ENCODE peak calls at places on chromosomes 6 and 20, in six cellular contexts. L is A549, R is H1, Z is HepG2, U is SK-N-SH, E is GM12878. F is an unnamed sample.

GRCh38 chr6:74631558-74631957 is 574.3 kb downstream of the COL12A1 start:
- DNase-seq in L (no peak), E (no peak), Z (no peak), R (no peak), U (no peak), F (no peak)

GRCh38 chr6:83885984-83886383 is 26.5 kb downstream of the CYB5R4 start:
- DNase-seq in L (no peak), R (no peak), U (no peak), Z (no peak), E (no peak), F (no peak)

GRCh38 chr6:163716690-163717089 is 302.2 kb downstream of the QKI start:
- DNase-seq in U (no peak), Z (no peak), E (no peak), L (no peak), R (no peak), F (no peak)

GRCh38 chr20:54105653-54106052 is 35.3 kb upstream of the BCAS1 start:
- DNase-seq in Z (no peak), E (no peak), R (no peak), L (no peak), U (no peak), F (no peak)

GRCh38 chr6:144582939-144583613 is 297.9 kb downstream of the UTRN start:
- DNase-seq in Z (no peak), R (no peak), L (no peak), U (peak), E (peak), F (peak)

GRCh38 chr6:133130863-133131262 is 110.3 kb upstream of the EYA4 start:
- DNase-seq in R (no peak), Z (peak), E (no peak), U (no peak), L (peak), F (no peak)

GRCh38 chr6:84908304-84908904 is 144.0 kb upstream of the TBX18 start:
- DNase-seq in E (no peak), U (no peak), Z (no peak), R (no peak), L (no peak), F (no peak)

GRCh38 chr6:143615785-143616184 is 62.0 kb upstream of the PHACTR2 start:
- DNase-seq in E (no peak), R (no peak), U (no peak), Z (no peak), L (no peak), F (no peak)

GRCh38 chr20:57213924-57214323 is 52.5 kb downstream of the BMP7 start:
- DNase-seq in L (no peak), E (no peak), Z (no peak), U (no peak), R (no peak), F (no peak)

GRCh38 chr6:145044606-145045275 is 690.6 kb downstream of the EPM2A start:
- DNase-seq in Z (no peak), R (no peak), E (no peak), U (no peak), L (no peak), F (no peak)

GRCh38 chr20:25508083-25508770 is 77.1 kb downstream of the NINL start:
- DNase-seq in R (no peak), L (peak), Z (peak), U (no peak), E (no peak), F (no peak)

GRCh38 chr20:31670371-31671228 is 32.9 kb downstream of the COX4I2 start:
- DNase-seq in Z (no peak), L (no peak), U (no peak), E (no peak), R (no peak), F (no peak)

GRCh38 chr6:162546905-162547304 is 180.7 kb downstream of the PRKN start:
- DNase-seq in Z (no peak), L (no peak), U (no peak), E (no peak), R (no peak), F (no peak)

DNA sequence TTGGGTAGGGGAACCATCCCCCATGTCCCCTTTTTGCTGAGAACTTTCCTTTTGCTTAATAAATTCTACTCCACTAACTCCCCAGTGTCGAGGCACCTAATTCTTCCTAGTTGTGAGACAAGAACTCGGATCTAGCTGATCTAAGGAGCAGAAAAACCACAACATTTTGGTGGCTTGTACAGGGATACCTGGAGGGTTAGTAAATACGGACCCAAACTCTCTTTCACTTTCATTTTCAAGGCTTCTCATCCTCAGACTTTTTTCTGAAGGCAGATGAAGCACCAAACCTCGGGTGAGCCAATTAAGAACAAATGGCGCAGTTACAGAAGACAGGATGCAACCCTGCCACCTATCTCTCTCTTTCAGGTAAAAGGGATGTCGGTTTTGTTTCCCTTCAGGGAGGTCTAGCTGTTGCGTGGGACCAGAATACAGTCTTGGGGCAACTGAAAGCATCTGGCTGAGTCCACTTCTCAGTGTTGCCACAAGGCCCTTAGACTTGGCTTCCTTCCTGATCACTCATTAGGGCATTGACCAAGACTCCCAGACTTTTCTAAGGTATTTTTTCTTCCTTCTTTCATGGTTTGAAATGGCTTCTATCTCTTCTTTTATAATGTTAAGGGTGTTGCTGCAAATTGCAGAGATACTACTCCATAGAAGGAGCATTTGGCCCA is 11.1 kb upstream of the HTR1B start:
- DNase-seq in L (no peak), Z (no peak), U (no peak), E (no peak), R (no peak), F (no peak)
- TF ChIP-seq CHD2 in L (no peak), Z (no peak), U (no peak), E (no peak), R (no peak), F (no peak)

DNA sequence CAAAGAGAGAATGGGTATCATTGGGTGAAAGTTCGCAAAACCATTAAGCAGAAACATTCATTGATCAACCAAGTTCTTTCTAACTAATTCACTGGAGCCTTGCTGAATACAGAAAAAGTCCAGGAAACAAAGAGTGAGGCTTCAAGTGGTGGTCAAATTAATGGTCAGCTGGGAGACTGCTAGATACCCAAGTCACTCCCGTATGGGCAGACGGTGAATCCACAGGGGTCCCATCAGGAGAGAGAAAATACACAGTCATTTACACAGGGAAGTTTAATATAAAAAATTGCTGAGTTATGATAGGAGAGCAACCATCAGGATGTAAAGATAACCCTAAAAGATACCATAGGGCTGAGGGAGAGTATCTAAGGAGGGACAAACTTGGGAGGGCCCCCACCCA is 198.7 kb upstream of the DTNBP1 start:
- DNase-seq in U (no peak), L (no peak), Z (no peak), E (no peak), R (no peak), F (no peak)
- TF ChIP-seq CHD2 in U (no peak), L (no peak), Z (no peak), E (no peak), R (no peak), F (no peak)

GRCh38 chr20:34938466-34939163 is 17.0 kb downstream of the GSS start:
- DNase-seq in E (no peak), R (no peak), U (no peak), L (no peak), Z (no peak), F (no peak)
- TF ChIP-seq CHD2 in E (no peak), R (no peak), U (no peak), L (no peak), Z (no peak), F (no peak)

GRCh38 chr6:85995339-85996033 is 352.8 kb upstream of the SYNCRIP start:
- DNase-seq in E (no peak), R (no peak), L (no peak), U (no peak), Z (no peak), F (no peak)

GRCh38 chr6:85996034-85996375 is 353.3 kb upstream of the SYNCRIP start:
- DNase-seq in E (no peak), L (no peak), U (no peak), R (no peak), Z (no peak), F (no peak)

GRCh38 chr6:85997206-85997605 is 354.5 kb upstream of the SYNCRIP start:
- DNase-seq in U (no peak), L (no peak), Z (no peak), R (no peak), E (no peak), F (no peak)
- TF ChIP-seq CHD2 in U (no peak), L (no peak), Z (no peak), R (no peak), E (no peak), F (no peak)

DNA sequence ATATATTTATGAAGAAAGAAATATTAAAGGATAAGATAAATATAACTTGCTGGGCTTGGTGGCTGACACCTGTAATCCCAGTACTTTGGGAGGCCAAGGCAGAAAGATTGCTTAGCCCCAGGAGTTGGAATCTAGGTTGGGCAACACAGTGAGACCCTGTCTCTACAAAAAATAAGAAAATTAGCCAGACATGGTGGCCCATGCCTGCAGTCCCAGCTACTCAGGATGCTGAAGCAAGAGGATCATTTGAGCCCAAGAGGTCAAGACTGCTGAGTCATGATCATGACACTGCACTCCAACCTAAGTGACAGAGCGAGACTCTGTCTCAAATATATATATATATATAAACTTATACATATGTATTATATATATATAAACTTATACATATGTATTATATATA is 164.0 kb downstream of the MRPL14 start:
- DNase-seq in U (no peak), E (no peak), Z (no peak), R (no peak), L (no peak), F (no peak)
- TF ChIP-seq CHD2 in U (no peak), E (no peak), Z (no peak), R (no peak), L (no peak), F (no peak)

F was measured in K562.